ENCODE peak calls at places on chromosome 12, in four cellular contexts. A, R, U and Q are unnamed samples.

GRCh38 chr12:599756-600155 is 63.5 kb downstream of the NINJ2 start:
- DNase-seq in A (no peak), R (peak), U (no peak), Q (no peak)

GRCh38 chr12:72570601-72571000 is 298.4 kb downstream of the TRHDE start:
- DNase-seq in R (no peak), U (no peak), A (peak), Q (peak)

GRCh38 chr12:113479578-113480335 is 8.1 kb upstream of the LHX5 start:
- DNase-seq in U (no peak), R (no peak), A (no peak), Q (peak)

GRCh38 chr12:99498756-99499155 is 148.8 kb upstream of the GARIN6 start:
- DNase-seq in R (no peak), U (no peak), A (peak), Q (no peak)

GRCh38 chr12:101759396-101760047 is 20.3 kb upstream of the SYCP3 start:
- DNase-seq in A (peak), R (no peak), U (no peak), Q (peak)

GRCh38 chr12:9906888-9907287 is 25.3 kb downstream of the CLEC2A start:
- DNase-seq in A (no peak), R (no peak), U (peak), Q (no peak)

GRCh38 chr12:27970981-27971489 is 1.5 kb downstream of the PTHLH start:
- DNase-seq in A (no peak), R (no peak), U (no peak), Q (no peak)

GRCh38 chr12:47245623-47246022 is 165.9 kb upstream of the AMIGO2 start:
- DNase-seq in U (no peak), R (no peak), A (peak), Q (no peak)

GRCh38 chr12:13243516-13244070 is 47.1 kb downstream of the EMP1 start:
- DNase-seq in R (no peak), A (no peak), U (no peak), Q (no peak)

GRCh38 chr12:71947645-71948105 is 9.0 kb downstream of the TPH2 start:
- DNase-seq in A (no peak), U (no peak), R (peak), Q (no peak)

GRCh38 chr12:14828896-14829295 is 14.4 kb downstream of the ART4 start:
- DNase-seq in A (peak), R (no peak), U (no peak), Q (peak)

GRCh38 chr12:40393031-40393430 is 168.2 kb downstream of the LRRK2 start:
- DNase-seq in A (peak), R (no peak), U (no peak), Q (no peak)

GRCh38 chr12:12398026-12398859 is 41.4 kb downstream of the BORCS5 start:
- DNase-seq in A (peak), U (peak), R (peak), Q (no peak)

GRCh38 chr12:130876758-130877157 is 4.9 kb downstream of the RAN start:
- DNase-seq in R (no peak), U (no peak), A (no peak), Q (no peak)

GRCh38 chr12:126676426-126676825 is 1590.5 kb upstream of the TMEM132C start:
- DNase-seq in U (no peak), A (no peak), R (no peak), Q (no peak)

GRCh38 chr12:131388164-131388795 is 322.6 kb upstream of the SFSWAP start:
- DNase-seq in U (no peak), A (no peak), R (no peak), Q (no peak)

GRCh38 chr12:92551853-92552397 is 150.9 kb upstream of the PLEKHG7 start:
- DNase-seq in A (peak), U (no peak), R (no peak), Q (no peak)
- TF ChIP-seq POLR2A in A (no peak), U (no peak), R (no peak), Q (no peak)

GRCh38 chr12:92365836-92366235 is 220.2 kb upstream of the BTG1 start:
- DNase-seq in U (no peak), R (no peak), A (no peak), Q (no peak)

GRCh38 chr12:92362109-92362508 is 216.5 kb upstream of the BTG1 start:
- DNase-seq in U (no peak), R (no peak), A (no peak), Q (no peak)

GRCh38 chr12:92362785-92363184 is 217.1 kb upstream of the BTG1 start:
- DNase-seq in A (no peak), R (no peak), U (no peak), Q (no peak)

GRCh38 chr12:92365333-92365732 is 219.7 kb upstream of the BTG1 start:
- DNase-seq in R (no peak), U (no peak), A (no peak), Q (no peak)

GRCh38 chr12:92363295-92364146 is 217.9 kb upstream of the BTG1 start:
- DNase-seq in R (no peak), A (no peak), U (peak), Q (no peak)
- TF ChIP-seq POLR2A in R (no peak), A (no peak), U (no peak), Q (no peak)

GRCh38 chr12:109010259-109010658 is 10.6 kb downstream of the SVOP start:
- DNase-seq in U (no peak), R (no peak), A (no peak), Q (no peak)
- TF ChIP-seq POLR2A in U (no peak), R (no peak), A (no peak), Q (no peak)

DNA sequence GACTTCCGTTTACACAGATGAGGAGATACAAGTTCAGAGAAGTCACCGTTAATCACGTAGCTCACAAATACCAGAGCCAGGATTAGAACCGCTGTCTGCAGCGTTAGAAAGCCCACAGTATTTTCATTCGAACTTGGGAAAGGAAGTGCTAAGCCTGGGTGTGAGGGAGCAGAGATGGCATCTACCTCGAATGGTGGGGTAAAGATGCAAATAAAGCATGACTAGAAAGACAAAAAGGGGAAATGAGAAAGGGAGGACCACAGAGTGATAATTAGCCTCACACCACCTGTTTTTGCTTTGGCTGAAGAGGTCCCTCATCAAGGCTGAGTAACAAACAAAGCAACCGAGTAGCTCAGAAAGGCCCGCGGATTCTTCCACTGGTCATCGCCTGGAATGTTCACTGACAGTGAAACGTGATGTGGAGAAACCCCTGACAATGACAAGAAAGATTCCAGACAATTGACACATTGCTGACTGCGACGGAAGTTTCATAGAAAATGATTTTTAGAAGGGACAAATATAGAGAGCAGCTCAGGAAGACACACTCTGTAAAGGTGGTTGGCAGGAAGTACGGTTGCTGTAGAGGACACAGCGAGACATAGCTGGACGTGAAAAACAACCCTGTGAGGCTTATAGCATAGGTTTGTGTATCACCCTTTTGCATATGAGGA is 31.5 kb upstream of the BHLHE41 start:
- DNase-seq in U (peak), A (no peak), R (no peak), Q (no peak)
- TF ChIP-seq POLR2A in U (no peak), A (no peak), R (no peak), Q (no peak)

GRCh38 chr12:122895757-122896636 is at the start of gene VPS37B:
- DNase-seq in R (peak), A (peak), U (peak), Q (peak)
- TF ChIP-seq POLR2A in R (peak), A (peak), U (peak), Q (peak)

DNA sequence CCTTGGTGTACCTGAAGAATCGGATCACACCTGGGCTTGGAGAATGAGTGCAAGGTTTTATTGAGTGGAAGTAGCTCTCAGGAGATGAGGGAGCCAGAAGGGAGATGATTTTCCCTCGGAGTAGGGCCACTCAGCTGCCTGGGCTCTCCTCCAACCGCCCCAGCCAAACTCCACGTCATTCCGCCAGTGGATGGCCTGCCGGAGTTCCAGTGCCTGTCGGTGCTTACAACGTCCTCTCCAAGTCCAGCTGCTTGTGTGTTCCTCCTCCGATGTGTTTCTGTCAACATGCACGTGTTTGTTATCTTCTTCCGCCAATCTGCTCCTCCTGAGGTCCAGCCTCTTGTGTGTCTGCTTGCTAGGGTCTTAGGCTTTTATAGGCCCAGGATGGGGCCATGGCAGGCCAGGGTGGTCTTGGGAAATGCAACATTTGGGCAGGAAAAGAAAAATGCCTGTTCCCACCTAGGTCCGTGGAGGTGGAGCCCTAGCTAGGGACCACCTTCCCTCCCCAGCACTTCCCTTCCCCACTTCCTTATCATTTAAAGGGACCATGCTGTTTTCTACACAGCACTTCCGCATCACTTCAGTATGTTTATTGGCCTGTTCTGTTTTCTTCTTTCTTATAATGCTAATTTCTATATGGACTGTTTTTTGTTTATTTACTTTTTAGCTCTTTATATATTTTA is 343.2 kb downstream of the PDZRN4 start:
- DNase-seq in R (no peak), A (no peak), U (peak), Q (no peak)
- TF ChIP-seq POLR2A in R (no peak), A (no peak), U (no peak), Q (no peak)